ENCODE peak calls at places on chromosome 3, in nine cellular contexts. D, O, Y, C, T, F, I, G and B are unnamed samples.
A peak's percentile ranks its signal among the peaks of the same experiment; 100 is the strongest.

GRCh38 chr3:48194446-48195071 is 6.3 kb upstream of the CDC25A start:
- DNase-seq in D (peak; percentile 57), O (peak; percentile 36), Y (no peak), C (no peak), T (peak; percentile 89), F (peak; percentile 29), I (peak; percentile 43), G (peak; percentile 49), B (peak; percentile 78)

GRCh38 chr3:113110263-113110662 is 101.1 kb upstream of the BOC start:
- DNase-seq in D (no peak), O (no peak), Y (no peak), C (no peak), T (peak; percentile 70), F (no peak), I (no peak), G (no peak), B (no peak)

GRCh38 chr3:136932518-136932917 is 25.3 kb upstream of the IL20RB start:
- DNase-seq in D (no peak), O (no peak), Y (no peak), C (no peak), T (no peak), F (no peak), I (no peak), G (no peak), B (no peak)

GRCh38 chr3:187212705-187213104 is 15.4 kb downstream of the RTP1 start:
- DNase-seq in D (no peak), O (peak; percentile 64), Y (no peak), C (no peak), T (no peak), F (peak; percentile 69), I (no peak), G (no peak), B (peak; percentile 59)

GRCh38 chr3:80079886-80080285 is 312.1 kb upstream of the ROBO1 start:
- DNase-seq in D (no peak), O (no peak), Y (no peak), C (no peak), T (no peak), F (peak; percentile 25), I (no peak), G (no peak), B (no peak)

GRCh38 chr3:52456169-52456799 is 880 bp downstream of the NISCH start:
- DNase-seq in D (peak; percentile 55), O (peak; percentile 41), Y (no peak), C (no peak), T (no peak), F (peak; percentile 41), I (no peak), G (no peak), B (peak; percentile 40)

GRCh38 chr3:105401691-105402149 is 35.0 kb downstream of the ALCAM start:
- DNase-seq in D (no peak), O (no peak), Y (no peak), C (no peak), T (peak; percentile 80), F (peak; percentile 91), I (peak; percentile 38), G (peak; percentile 35), B (no peak)

GRCh38 chr3:184734903-184735630 is 23.2 kb upstream of the MAGEF1 start:
- DNase-seq in D (no peak), O (no peak), Y (no peak), C (no peak), T (no peak), F (no peak), I (no peak), G (no peak), B (no peak)

GRCh38 chr3:87069021-87069420 is 78.1 kb upstream of the VGLL3 start:
- DNase-seq in D (no peak), O (no peak), Y (no peak), C (no peak), T (no peak), F (no peak), I (no peak), G (no peak), B (no peak)

GRCh38 chr3:88195951-88196434 is 46.2 kb downstream of the C3orf38 start:
- DNase-seq in D (no peak), O (no peak), Y (no peak), C (no peak), T (no peak), F (peak; percentile 73), I (no peak), G (peak; percentile 74), B (no peak)

GRCh38 chr3:198030125-198030524 is 70.1 kb downstream of the LMLN start:
- DNase-seq in D (no peak), O (no peak), Y (no peak), C (no peak), T (no peak), F (no peak), I (no peak), G (no peak), B (no peak)

GRCh38 chr3:40108643-40109042 is 200.9 kb upstream of the EIF1B start:
- DNase-seq in D (no peak), O (no peak), Y (no peak), C (peak; percentile 42), T (no peak), F (no peak), I (no peak), G (no peak), B (no peak)

DNA sequence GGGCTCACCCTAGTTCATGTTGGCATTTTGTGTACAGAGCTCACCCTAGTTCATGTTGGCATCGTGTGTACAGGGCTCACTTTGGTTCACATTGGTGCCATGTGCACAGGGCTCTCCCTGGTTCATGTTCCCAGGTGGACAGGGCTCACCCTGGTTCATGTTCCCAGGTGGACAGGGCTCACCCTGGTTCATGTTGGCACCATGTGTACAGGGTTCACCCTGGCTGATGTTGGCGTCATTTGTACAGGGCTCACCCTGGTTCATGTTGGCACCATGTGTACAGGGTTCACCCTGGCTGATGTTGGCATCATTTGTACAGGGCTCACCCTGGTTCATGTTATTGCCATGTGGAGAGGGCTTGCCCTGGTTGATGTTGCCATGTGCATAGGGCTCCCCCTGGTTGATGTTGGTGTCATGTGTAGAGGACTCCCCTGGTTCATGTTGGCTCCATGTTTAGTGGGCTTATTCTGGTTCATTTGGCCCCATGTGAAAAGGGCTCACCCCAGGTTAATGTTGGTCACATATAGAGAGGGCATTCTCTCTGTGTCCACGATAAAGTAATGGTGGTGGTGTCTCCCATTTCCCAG is 31.7 kb upstream of the NR2C2 start:
- DNase-seq in D (no peak), O (no peak), Y (no peak), C (no peak), T (no peak), F (no peak), I (no peak), G (no peak), B (no peak)
- TF ChIP-seq CTCF in D (no peak), O (peak; percentile 14), Y (no peak), C (no peak), T (peak; percentile 25), F (peak; percentile 18), I (peak; percentile 25), G (peak; percentile 29), B (no peak)

GRCh38 chr3:82329300-82329699 is 567.9 kb upstream of the GBE1 start:
- DNase-seq in D (no peak), O (no peak), Y (no peak), C (no peak), T (peak; percentile 49), F (no peak), I (no peak), G (no peak), B (no peak)
- TF ChIP-seq CTCF in D (peak; percentile 45), O (peak; percentile 34), Y (no peak), C (peak; percentile 29), T (peak; percentile 64), F (no peak), I (peak; percentile 67), G (no peak), B (peak; percentile 27)

GRCh38 chr3:107514453-107514852 is 8.3 kb upstream of the BBX start:
- DNase-seq in D (no peak), O (no peak), Y (no peak), C (no peak), T (no peak), F (no peak), I (no peak), G (no peak), B (no peak)

GRCh38 chr3:107508331-107508730 is 14.4 kb upstream of the BBX start:
- DNase-seq in D (no peak), O (no peak), Y (no peak), C (no peak), T (no peak), F (no peak), I (no peak), G (no peak), B (no peak)

GRCh38 chr3:107506458-107506857 is 16.3 kb upstream of the BBX start:
- DNase-seq in D (no peak), O (no peak), Y (no peak), C (no peak), T (no peak), F (no peak), I (no peak), G (no peak), B (no peak)

GRCh38 chr3:107516475-107516874 is 6.3 kb upstream of the BBX start:
- DNase-seq in D (no peak), O (no peak), Y (no peak), C (no peak), T (no peak), F (no peak), I (no peak), G (no peak), B (no peak)

GRCh38 chr3:107512108-107512507 is 10.7 kb upstream of the BBX start:
- DNase-seq in D (no peak), O (no peak), Y (no peak), C (no peak), T (peak; percentile 19), F (no peak), I (no peak), G (no peak), B (no peak)
- TF ChIP-seq CTCF in D (no peak), O (peak; percentile 13), Y (no peak), C (no peak), T (peak; percentile 22), F (no peak), I (peak; percentile 40), G (peak; percentile 23), B (no peak)

GRCh38 chr3:165181556-165181955 is 14.6 kb downstream of the SLITRK3 start:
- DNase-seq in D (no peak), O (no peak), Y (no peak), C (no peak), T (peak; percentile 26), F (no peak), I (no peak), G (no peak), B (no peak)

GRCh38 chr3:165191476-165191875 is 4.7 kb downstream of the SLITRK3 start:
- DNase-seq in D (no peak), O (no peak), Y (no peak), C (no peak), T (no peak), F (no peak), I (no peak), G (no peak), B (no peak)

GRCh38 chr3:165188452-165188851 is 7.7 kb downstream of the SLITRK3 start:
- DNase-seq in D (no peak), O (no peak), Y (no peak), C (no peak), T (no peak), F (no peak), I (no peak), G (no peak), B (no peak)

DNA sequence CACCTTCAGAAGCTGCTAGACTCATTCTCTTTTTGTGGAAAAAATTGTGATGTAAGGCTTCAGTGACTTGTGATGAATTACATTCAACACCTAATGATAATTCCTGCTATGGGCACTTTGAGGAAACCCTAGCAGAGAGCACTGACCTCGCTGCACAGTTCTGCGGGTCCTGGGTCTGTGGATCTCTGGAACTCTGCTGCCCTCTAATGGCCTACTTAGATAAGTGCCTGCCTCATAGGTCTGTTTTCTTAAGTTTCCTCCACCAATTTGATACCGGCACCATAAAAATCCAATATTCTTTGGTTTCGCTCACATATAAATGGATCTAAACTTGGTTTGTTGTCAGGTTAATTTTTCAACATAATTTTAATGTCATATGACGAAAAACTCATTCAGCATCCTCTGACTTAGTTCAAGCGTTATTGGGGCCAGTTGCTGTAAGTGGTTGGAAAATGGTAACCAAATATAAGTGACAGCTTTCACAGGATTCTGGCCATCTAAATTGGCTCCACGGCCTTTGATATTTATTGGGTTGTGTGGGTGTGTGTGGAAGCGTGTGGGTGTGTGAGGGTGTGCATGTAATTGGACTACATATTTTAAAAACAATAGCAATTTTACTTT is 10.4 kb downstream of the SLITRK3 start:
- DNase-seq in D (peak; percentile 50), O (peak; percentile 56), Y (no peak), C (no peak), T (peak; percentile 73), F (peak; percentile 32), I (peak; percentile 24), G (peak; percentile 42), B (peak; percentile 45)
- TF ChIP-seq CTCF in D (peak; percentile 68), O (peak; percentile 92), Y (peak; percentile 55), C (peak; percentile 85), T (peak; percentile 93), F (peak; percentile 90), I (peak; percentile 89), G (peak; percentile 84), B (peak; percentile 30)